ENCODE peak calls at places on chromosomes 13 and 19, in ten cellular contexts. One of them, this sample, is unnamed. For H3K9me3, the result is how much of the 10 kb centered on the place peaks cover.

GRCh38 chr19:16872728-16873127 is 16.1 kb upstream of the F2RL3 start:
- DNase-seq in K562: no peak
- DNase-seq in mammary epithelial cell: no peak
- DNase-seq in thyroid gland: no peak
- DNase-seq in thoracic aorta: no peak
- DNase-seq in AG04450: no peak
- DNase-seq in mucosa of descending colon: no peak
- DNase-seq in H1: no peak
- DNase-seq in neural progenitor cell: no peak
- DNase-seq in heart right ventricle: no peak
- DNase-seq in this sample: no peak

GRCh38 chr13:109427148-109427547 is 359.2 kb downstream of the IRS2 start:
- DNase-seq in H1: no peak
- DNase-seq in neural progenitor cell: no peak
- DNase-seq in mammary epithelial cell: peak
- DNase-seq in AG04450: no peak
- DNase-seq in thyroid gland: no peak
- DNase-seq in K562: no peak
- DNase-seq in thoracic aorta: no peak
- DNase-seq in heart right ventricle: no peak
- DNase-seq in mucosa of descending colon: no peak
- DNase-seq in this sample: no peak

GRCh38 chr13:109154146-109154545 is 524.7 kb downstream of the MYO16 start:
- DNase-seq in thyroid gland: peak
- DNase-seq in AG04450: no peak
- DNase-seq in mucosa of descending colon: no peak
- DNase-seq in K562: no peak
- DNase-seq in H1: no peak
- DNase-seq in neural progenitor cell: no peak
- DNase-seq in heart right ventricle: no peak
- DNase-seq in thoracic aorta: no peak
- DNase-seq in mammary epithelial cell: no peak
- DNase-seq in this sample: no peak

GRCh38 chr13:33185853-33186252 is 99.7 kb downstream of the STARD13 start:
- DNase-seq in heart right ventricle: no peak
- DNase-seq in H1: no peak
- DNase-seq in mammary epithelial cell: no peak
- DNase-seq in mucosa of descending colon: no peak
- DNase-seq in thoracic aorta: no peak
- DNase-seq in thyroid gland: no peak
- DNase-seq in AG04450: no peak
- DNase-seq in neural progenitor cell: no peak
- DNase-seq in K562: no peak
- DNase-seq in this sample: no peak

GRCh38 chr19:30670562-30671513 is 298.7 kb downstream of the ZNF536 start:
- DNase-seq in K562: no peak
- DNase-seq in mucosa of descending colon: no peak
- DNase-seq in mammary epithelial cell: no peak
- DNase-seq in heart right ventricle: no peak
- DNase-seq in H1: no peak
- DNase-seq in neural progenitor cell: no peak
- DNase-seq in thoracic aorta: no peak
- DNase-seq in AG04450: no peak
- DNase-seq in thyroid gland: no peak
- DNase-seq in this sample: no peak

GRCh38 chr19:12797141-12797587 is 4.4 kb downstream of the PRDX2 start:
- DNase-seq in AG04450: no peak
- DNase-seq in mammary epithelial cell: no peak
- DNase-seq in neural progenitor cell: no peak
- DNase-seq in heart right ventricle: no peak
- DNase-seq in mucosa of descending colon: no peak
- DNase-seq in thoracic aorta: no peak
- DNase-seq in H1: no peak
- DNase-seq in K562: no peak
- DNase-seq in thyroid gland: no peak
- DNase-seq in this sample: no peak

GRCh38 chr13:83024955-83025594 is 857.2 kb downstream of the SLITRK1 start:
- DNase-seq in H1: no peak
- DNase-seq in K562: no peak
- DNase-seq in mammary epithelial cell: no peak
- DNase-seq in heart right ventricle: no peak
- DNase-seq in thyroid gland: no peak
- DNase-seq in mucosa of descending colon: no peak
- DNase-seq in AG04450: no peak
- DNase-seq in thoracic aorta: no peak
- DNase-seq in neural progenitor cell: no peak
- DNase-seq in this sample: no peak

GRCh38 chr19:485583-486236 is 10.6 kb upstream of the MADCAM1 start:
- DNase-seq in thoracic aorta: no peak
- DNase-seq in H1: no peak
- DNase-seq in neural progenitor cell: peak
- DNase-seq in mucosa of descending colon: peak
- DNase-seq in K562: no peak
- DNase-seq in thyroid gland: no peak
- DNase-seq in heart right ventricle: no peak
- DNase-seq in AG04450: no peak
- DNase-seq in mammary epithelial cell: peak
- DNase-seq in this sample: no peak

GRCh38 chr13:31067416-31068118 is 94.1 kb downstream of the HSPH1 start:
- DNase-seq in K562: no peak
- DNase-seq in thoracic aorta: no peak
- DNase-seq in neural progenitor cell: no peak
- DNase-seq in heart right ventricle: no peak
- DNase-seq in mammary epithelial cell: peak
- DNase-seq in AG04450: no peak
- DNase-seq in thyroid gland: no peak
- DNase-seq in H1: no peak
- DNase-seq in mucosa of descending colon: no peak
- DNase-seq in this sample: no peak

GRCh38 chr13:114106991-114107685 is 25.3 kb downstream of the RASA3 start:
- DNase-seq in AG04450: no peak
- DNase-seq in K562: no peak
- DNase-seq in thyroid gland: no peak
- DNase-seq in H1: no peak
- DNase-seq in mammary epithelial cell: no peak
- DNase-seq in mucosa of descending colon: peak
- DNase-seq in thoracic aorta: no peak
- DNase-seq in heart right ventricle: no peak
- DNase-seq in neural progenitor cell: no peak
- DNase-seq in this sample: peak

GRCh38 chr19:39765091-39766076 is 13.3 kb upstream of the LEUTX start:
- DNase-seq in heart right ventricle: peak
- DNase-seq in AG04450: no peak
- DNase-seq in K562: peak
- DNase-seq in H1: peak
- DNase-seq in thyroid gland: peak
- DNase-seq in mucosa of descending colon: no peak
- DNase-seq in mammary epithelial cell: peak
- DNase-seq in neural progenitor cell: peak
- DNase-seq in thoracic aorta: no peak
- DNase-seq in this sample: peak

GRCh38 chr13:91307887-91308286 is 39.6 kb upstream of the MIR17HG start:
- DNase-seq in thoracic aorta: no peak
- DNase-seq in H1: no peak
- DNase-seq in neural progenitor cell: no peak
- DNase-seq in AG04450: no peak
- DNase-seq in heart right ventricle: no peak
- DNase-seq in thyroid gland: no peak
- DNase-seq in K562: no peak
- DNase-seq in mucosa of descending colon: no peak
- DNase-seq in mammary epithelial cell: no peak
- DNase-seq in this sample: no peak

GRCh38 chr19:6239401-6239844 is 40.4 kb downstream of the MLLT1 start:
- DNase-seq in AG04450: no peak
- DNase-seq in heart right ventricle: no peak
- DNase-seq in H1: no peak
- DNase-seq in neural progenitor cell: no peak
- DNase-seq in thyroid gland: no peak
- DNase-seq in thoracic aorta: no peak
- DNase-seq in K562: no peak
- DNase-seq in mammary epithelial cell: peak
- DNase-seq in mucosa of descending colon: no peak
- DNase-seq in this sample: no peak

GRCh38 chr19:49677901-49678674 is 1.0 kb downstream of the PRMT1 start:
- DNase-seq in thyroid gland: peak
- DNase-seq in AG04450: no peak
- DNase-seq in H1: peak
- DNase-seq in thoracic aorta: no peak
- DNase-seq in heart right ventricle: peak
- DNase-seq in mammary epithelial cell: peak
- DNase-seq in mucosa of descending colon: peak
- DNase-seq in neural progenitor cell: peak
- DNase-seq in K562: peak
- DNase-seq in this sample: peak

GRCh38 chr13:85347251-85347650 is 452.0 kb downstream of the SLITRK6 start:
- DNase-seq in AG04450: peak
- DNase-seq in mammary epithelial cell: peak
- DNase-seq in mucosa of descending colon: no peak
- DNase-seq in heart right ventricle: no peak
- DNase-seq in thyroid gland: no peak
- DNase-seq in K562: no peak
- DNase-seq in neural progenitor cell: no peak
- DNase-seq in H1: no peak
- DNase-seq in thoracic aorta: no peak
- DNase-seq in this sample: no peak

GRCh38 chr13:27251166-27252088 is at the start of gene RPL21:
- DNase-seq in thoracic aorta: peak
- DNase-seq in K562: peak
- DNase-seq in thyroid gland: peak
- DNase-seq in AG04450: peak
- DNase-seq in mammary epithelial cell: peak
- DNase-seq in H1: peak
- DNase-seq in heart right ventricle: peak
- DNase-seq in neural progenitor cell: peak
- DNase-seq in mucosa of descending colon: peak
- DNase-seq in this sample: peak

GRCh38 chr13:75334634-75335447 is 147.1 kb downstream of the TBC1D4 start:
- DNase-seq in neural progenitor cell: no peak
- DNase-seq in mammary epithelial cell: no peak
- DNase-seq in K562: no peak
- DNase-seq in AG04450: no peak
- DNase-seq in H1: no peak
- DNase-seq in thyroid gland: no peak
- DNase-seq in mucosa of descending colon: no peak
- DNase-seq in thoracic aorta: no peak
- DNase-seq in heart right ventricle: no peak
- DNase-seq in this sample: no peak

GRCh38 chr13:73985789-73986188 is 148.4 kb downstream of the KLF12 start:
- DNase-seq in H1: no peak
- DNase-seq in thyroid gland: no peak
- DNase-seq in K562: no peak
- DNase-seq in AG04450: no peak
- DNase-seq in heart right ventricle: no peak
- DNase-seq in thoracic aorta: no peak
- DNase-seq in mucosa of descending colon: no peak
- DNase-seq in mammary epithelial cell: no peak
- DNase-seq in neural progenitor cell: no peak
- DNase-seq in this sample: no peak

GRCh38 chr13:110593430-110594130 is 21.8 kb upstream of the NAXD start:
- DNase-seq in thoracic aorta: no peak
- DNase-seq in mucosa of descending colon: no peak
- DNase-seq in thyroid gland: peak
- DNase-seq in K562: peak
- DNase-seq in heart right ventricle: no peak
- DNase-seq in H1: no peak
- DNase-seq in AG04450: no peak
- DNase-seq in neural progenitor cell: peak
- DNase-seq in mammary epithelial cell: peak
- DNase-seq in this sample: peak
- TF ChIP-seq CTCF in thoracic aorta: peak
- TF ChIP-seq CTCF in mucosa of descending colon: no peak
- TF ChIP-seq CTCF in thyroid gland: peak
- TF ChIP-seq CTCF in K562: peak
- TF ChIP-seq CTCF in heart right ventricle: peak
- TF ChIP-seq CTCF in H1: no peak
- TF ChIP-seq CTCF in AG04450: peak
- TF ChIP-seq CTCF in neural progenitor cell: peak
- TF ChIP-seq CTCF in mammary epithelial cell: peak
- TF ChIP-seq CTCF in this sample: peak

DNA sequence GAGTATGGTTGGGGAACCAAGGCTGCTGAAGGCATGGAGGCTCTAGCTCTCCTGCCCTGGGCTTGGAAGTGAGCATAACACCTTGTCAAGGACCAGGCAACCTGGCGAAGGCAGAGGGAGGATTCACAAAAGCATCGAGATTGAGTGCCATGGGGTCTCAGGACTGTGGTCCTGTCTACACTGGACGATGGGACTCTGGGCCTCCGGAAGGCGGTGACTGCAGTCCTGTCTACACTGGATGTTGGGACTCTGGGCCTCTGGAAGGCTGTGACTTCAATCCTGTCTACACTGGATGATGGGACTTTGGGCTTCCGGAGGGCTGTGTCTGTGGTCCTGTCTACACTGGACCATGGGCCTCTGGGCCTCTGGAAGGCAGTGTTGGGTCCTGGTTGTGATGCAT is 290.4 kb downstream of the TEX29 start:
- DNase-seq in heart right ventricle: no peak
- DNase-seq in H1: no peak
- DNase-seq in mammary epithelial cell: no peak
- DNase-seq in K562: no peak
- DNase-seq in neural progenitor cell: no peak
- DNase-seq in thyroid gland: no peak
- DNase-seq in mucosa of descending colon: no peak
- DNase-seq in thoracic aorta: no peak
- DNase-seq in AG04450: no peak
- DNase-seq in this sample: no peak
- H3K4me3 ChIP-seq in heart right ventricle: no peak
- H3K4me3 ChIP-seq in H1: no peak
- H3K4me3 ChIP-seq in mammary epithelial cell: no peak
- H3K4me3 ChIP-seq in K562: no peak
- H3K4me3 ChIP-seq in neural progenitor cell: no peak
- H3K4me3 ChIP-seq in thyroid gland: no peak
- H3K4me3 ChIP-seq in mucosa of descending colon: no peak
- H3K4me3 ChIP-seq in thoracic aorta: no peak
- H3K4me3 ChIP-seq in AG04450: no peak
- H3K4me3 ChIP-seq in this sample: no peak

GRCh38 chr19:22515435-22515834 is 93.3 kb upstream of the ZNF98 start:
- DNase-seq in mucosa of descending colon: no peak
- DNase-seq in K562: no peak
- DNase-seq in thoracic aorta: no peak
- DNase-seq in neural progenitor cell: no peak
- DNase-seq in mammary epithelial cell: no peak
- DNase-seq in H1: no peak
- DNase-seq in AG04450: no peak
- DNase-seq in heart right ventricle: no peak
- DNase-seq in thyroid gland: no peak
- DNase-seq in this sample: no peak
- H3K9me3 ChIP-seq in mucosa of descending colon: half or more
- H3K9me3 ChIP-seq in K562: under half
- H3K9me3 ChIP-seq in thoracic aorta: under half
- H3K9me3 ChIP-seq in neural progenitor cell: under half
- H3K9me3 ChIP-seq in mammary epithelial cell: under half
- H3K9me3 ChIP-seq in H1: half or more
- H3K9me3 ChIP-seq in AG04450: half or more
- H3K9me3 ChIP-seq in heart right ventricle: under half
- H3K9me3 ChIP-seq in thyroid gland: under half
- H3K9me3 ChIP-seq in this sample: under half

DNA sequence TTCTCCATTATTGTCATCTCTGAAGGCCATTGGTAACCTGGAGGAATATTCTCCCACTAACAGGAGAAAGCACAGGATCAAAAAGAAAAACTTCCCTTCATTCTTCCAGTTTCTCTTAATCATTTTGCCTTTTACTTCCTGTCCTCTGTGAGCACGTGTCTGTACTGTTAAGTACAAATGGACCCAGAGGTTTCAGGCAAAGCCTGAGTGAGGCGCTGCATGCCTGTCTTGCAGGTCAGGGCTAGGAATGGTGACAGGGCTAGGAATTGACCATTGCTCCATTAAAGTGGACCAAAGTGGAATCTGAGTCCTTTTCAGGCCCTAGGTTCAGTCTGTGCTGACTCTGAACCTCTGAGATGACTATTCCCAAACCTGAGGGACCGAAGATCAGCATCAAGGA is 326.7 kb downstream of the SHISA2 start:
- DNase-seq in mucosa of descending colon: no peak
- DNase-seq in H1: no peak
- DNase-seq in K562: no peak
- DNase-seq in neural progenitor cell: peak
- DNase-seq in mammary epithelial cell: no peak
- DNase-seq in thoracic aorta: no peak
- DNase-seq in AG04450: no peak
- DNase-seq in heart right ventricle: no peak
- DNase-seq in thyroid gland: no peak
- DNase-seq in this sample: no peak
- TF ChIP-seq CTCF in mucosa of descending colon: no peak
- TF ChIP-seq CTCF in H1: no peak
- TF ChIP-seq CTCF in K562: no peak
- TF ChIP-seq CTCF in neural progenitor cell: peak
- TF ChIP-seq CTCF in mammary epithelial cell: no peak
- TF ChIP-seq CTCF in thoracic aorta: no peak
- TF ChIP-seq CTCF in AG04450: no peak
- TF ChIP-seq CTCF in heart right ventricle: no peak
- TF ChIP-seq CTCF in thyroid gland: no peak
- TF ChIP-seq CTCF in this sample: no peak